ENCODE peak calls at places on chromosomes 4 and X, in eight cellular contexts. Q, B, V, K, E, X, L and A are unnamed samples.

GRCh38 chrX:84108589-84108988 is 79.4 kb downstream of the RPS6KA6 start:
- DNase-seq in K (peak), X (no peak), V (no peak), Q (no peak), E (no peak), B (no peak), L (no peak), A (no peak)

GRCh38 chrX:135345328-135345645 is 36.0 kb downstream of the ETDC start:
- DNase-seq in Q (no peak), E (peak), X (no peak), B (no peak), V (no peak), K (no peak), L (no peak), A (peak)

GRCh38 chr4:31194823-31195222 is 474.7 kb downstream of the PCDH7 start:
- DNase-seq in V (no peak), B (no peak), X (no peak), K (no peak), E (no peak), L (no peak), Q (no peak), A (peak)

GRCh38 chr4:181860668-181861067 is 382.5 kb upstream of the TENM3 start:
- DNase-seq in B (no peak), L (no peak), V (no peak), Q (no peak), X (no peak), E (no peak), K (no peak), A (no peak)

GRCh38 chrX:21479695-21480280 is 105.6 kb downstream of the CNKSR2 start:
- DNase-seq in E (peak), K (peak), X (no peak), Q (peak), B (no peak), V (no peak), L (no peak), A (peak)

GRCh38 chr4:159549092-159549491 is 446.2 kb downstream of the RAPGEF2 start:
- DNase-seq in K (no peak), L (no peak), X (no peak), Q (no peak), V (no peak), B (no peak), E (no peak), A (no peak)

GRCh38 chr4:113028074-113028473 is 21.4 kb upstream of the ANK2 start:
- DNase-seq in K (no peak), B (no peak), X (no peak), E (no peak), Q (no peak), L (no peak), V (no peak), A (no peak)

GRCh38 chrX:12975670-12975965 is 708 bp downstream of the TMSB4X start:
- DNase-seq in K (no peak), Q (no peak), B (no peak), E (no peak), L (no peak), X (no peak), V (no peak), A (no peak)

GRCh38 chr4:137881641-137882040 is 349.3 kb upstream of the PCDH18 start:
- DNase-seq in E (no peak), K (no peak), L (no peak), B (no peak), X (no peak), V (no peak), Q (no peak), A (no peak)

GRCh38 chr4:55386073-55386472 is 9.7 kb upstream of the TMEM165 start:
- DNase-seq in X (no peak), L (no peak), V (peak), E (peak), B (peak), Q (peak), K (peak), A (peak)

GRCh38 chr4:121900132-121900983 is 30.1 kb upstream of the BBS7 start:
- DNase-seq in L (peak), E (peak), V (peak), X (peak), B (peak), Q (peak), K (peak), A (peak)

GRCh38 chr4:24800273-24800880 is 5.0 kb downstream of the SOD3 start:
- DNase-seq in K (no peak), Q (peak), X (no peak), B (no peak), V (no peak), L (peak), E (peak), A (no peak)

GRCh38 chr4:183362916-183363542 is 40.8 kb upstream of the CLDN24 start:
- DNase-seq in L (no peak), E (no peak), B (peak), X (no peak), Q (peak), V (no peak), K (peak), A (peak)

GRCh38 chr4:14853186-14853946 is 148.9 kb upstream of the CPEB2 start:
- DNase-seq in X (no peak), V (no peak), K (no peak), Q (peak), L (no peak), E (no peak), B (no peak), A (no peak)

GRCh38 chr4:184345573-184345922 is 127.9 kb upstream of the ENPP6 start:
- DNase-seq in E (no peak), K (no peak), Q (no peak), V (peak), L (no peak), X (no peak), B (no peak), A (no peak)

GRCh38 chr4:88522702-88523324 is 763 bp downstream of the PYURF start:
- DNase-seq in V (peak), E (peak), Q (peak), K (peak), B (no peak), L (no peak), X (no peak), A (peak)

GRCh38 chrX:132023117-132023895 is at the start of gene STK26:
- DNase-seq in L (peak), K (peak), E (peak), Q (peak), X (no peak), V (peak), B (peak), A (peak)

GRCh38 chrX:41909068-41909467 is 14.3 kb downstream of the CASK start:
- DNase-seq in V (no peak), K (no peak), L (no peak), X (no peak), Q (no peak), B (no peak), E (no peak), A (no peak)

GRCh38 chr4:20176881-20177280 is 74.8 kb upstream of the SLIT2 start:
- DNase-seq in L (no peak), E (no peak), B (no peak), V (no peak), X (no peak), Q (no peak), K (no peak), A (no peak)

GRCh38 chr4:165537028-165537648 is 158.3 kb downstream of the CPE start:
- DNase-seq in E (peak), K (peak), Q (peak), L (no peak), X (no peak), V (peak), B (peak), A (peak)

GRCh38 chr4:145760961-145761929 is 81.3 kb downstream of the C4orf51 start:
- DNase-seq in X (no peak), B (no peak), K (no peak), V (no peak), L (no peak), Q (no peak), E (no peak), A (no peak)

GRCh38 chrX:106917830-106918500 is 2.2 kb upstream of the CLDN2 start:
- DNase-seq in K (no peak), E (no peak), V (no peak), L (no peak), Q (no peak), X (no peak), B (peak), A (peak)

GRCh38 chrX:112827292-112827903 is 13.2 kb downstream of the AMOT start:
- DNase-seq in L (no peak), K (no peak), X (no peak), E (no peak), Q (no peak), B (no peak), V (no peak), A (no peak)

GRCh38 chr4:40425799-40426574 is 90.9 kb downstream of the CHRNA9 start:
- DNase-seq in E (no peak), V (no peak), X (no peak), Q (no peak), K (no peak), B (no peak), L (no peak), A (no peak)

GRCh38 chrX:31819455-31819854 is 747.6 kb upstream of the FTHL17 start:
- DNase-seq in Q (no peak), B (no peak), V (no peak), E (no peak), L (no peak), X (no peak), K (no peak), A (no peak)

GRCh38 chrX:101260435-101260834 is 30.7 kb downstream of the TAF7L start:
- DNase-seq in K (peak), V (peak), Q (peak), B (no peak), E (no peak), X (no peak), L (no peak), A (peak)

GRCh38 chrX:4710618-4711433 is 997.4 kb upstream of the PRKX start:
- DNase-seq in E (no peak), K (peak), X (peak), V (no peak), L (no peak), B (no peak), Q (no peak), A (no peak)

GRCh38 chr4:7128234-7128633 is 60.4 kb upstream of the GRPEL1 start:
- DNase-seq in L (no peak), X (no peak), K (no peak), B (no peak), E (no peak), V (no peak), Q (no peak), A (no peak)

GRCh38 chr4:53461244-53461643 is 83.8 kb downstream of the FIP1L1 start:
- DNase-seq in E (no peak), K (no peak), Q (no peak), V (no peak), L (no peak), B (no peak), X (no peak), A (no peak)

GRCh38 chr4:78414116-78414515 is 137.5 kb upstream of the ANXA3 start:
- DNase-seq in X (no peak), L (no peak), K (no peak), E (no peak), Q (no peak), B (no peak), V (no peak), A (no peak)

GRCh38 chr4:40778090-40778489 is 28.3 kb downstream of the NSUN7 start:
- DNase-seq in Q (no peak), X (no peak), K (no peak), L (no peak), B (no peak), E (no peak), V (no peak), A (no peak)

GRCh38 chr4:78642934-78643333 is 91.4 kb downstream of the ANXA3 start:
- DNase-seq in E (no peak), K (no peak), X (no peak), Q (no peak), B (no peak), V (peak), L (no peak), A (no peak)

GRCh38 chrX:129433461-129433860 is 89.8 kb downstream of the SMARCA1 start:
- DNase-seq in Q (no peak), V (no peak), L (no peak), X (no peak), K (peak), B (no peak), E (no peak), A (no peak)

GRCh38 chr4:139922625-139923024 is 231.4 kb downstream of the MAML3 start:
- DNase-seq in Q (no peak), B (no peak), V (no peak), K (no peak), L (no peak), E (no peak), X (no peak), A (peak)

GRCh38 chr4:3868146-3868840 is 102.1 kb downstream of the ADRA2C start:
- DNase-seq in L (no peak), Q (peak), E (no peak), K (no peak), X (no peak), V (no peak), B (no peak), A (no peak)

GRCh38 chr4:52983563-52984303 is 121.6 kb downstream of the RASL11B start:
- DNase-seq in X (no peak), Q (peak), L (no peak), E (peak), B (peak), V (peak), K (peak), A (peak)

GRCh38 chr4:182493377-182493776 is 250.2 kb downstream of the TENM3 start:
- DNase-seq in E (no peak), K (no peak), Q (no peak), L (no peak), V (no peak), X (no peak), B (no peak), A (no peak)

GRCh38 chr4:112379306-112379705 is 82.1 kb downstream of the ALPK1 start:
- DNase-seq in B (no peak), X (no peak), K (no peak), E (no peak), Q (peak), L (peak), V (no peak), A (no peak)

GRCh38 chr4:41819621-41820020 is 71.1 kb upstream of the PHOX2B start:
- DNase-seq in V (no peak), X (no peak), Q (no peak), K (no peak), E (no peak), L (no peak), B (no peak), A (no peak)

GRCh38 chr4:117560329-117560728 is 474.0 kb upstream of the NDST3 start:
- DNase-seq in X (no peak), Q (peak), E (no peak), L (no peak), V (no peak), K (no peak), B (peak), A (peak)

DNA sequence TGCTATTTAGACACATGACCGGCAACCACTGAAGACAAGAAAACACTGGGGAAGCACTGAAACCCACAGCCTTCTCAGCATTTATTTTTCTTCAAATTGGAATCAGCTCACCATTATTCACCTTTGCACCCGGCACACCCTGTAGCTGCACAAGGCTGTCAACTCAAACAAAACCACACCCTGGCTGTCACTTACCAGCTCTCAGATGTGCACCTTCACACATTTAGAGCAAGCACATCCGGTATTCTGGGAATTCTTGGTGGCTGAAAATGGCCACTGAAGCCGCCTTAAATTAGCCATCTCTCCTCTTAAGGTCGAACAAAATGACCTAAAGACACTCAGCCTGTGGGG is 5.9 kb downstream of the ZFYVE28 start:
- DNase-seq in K (no peak), E (no peak), V (peak), B (no peak), Q (no peak), X (no peak), L (no peak), A (no peak)
- H3K4me2 ChIP-seq in K (peak), E (peak), V (peak), B (peak), Q (peak), X (peak), L (peak), A (peak)

DNA sequence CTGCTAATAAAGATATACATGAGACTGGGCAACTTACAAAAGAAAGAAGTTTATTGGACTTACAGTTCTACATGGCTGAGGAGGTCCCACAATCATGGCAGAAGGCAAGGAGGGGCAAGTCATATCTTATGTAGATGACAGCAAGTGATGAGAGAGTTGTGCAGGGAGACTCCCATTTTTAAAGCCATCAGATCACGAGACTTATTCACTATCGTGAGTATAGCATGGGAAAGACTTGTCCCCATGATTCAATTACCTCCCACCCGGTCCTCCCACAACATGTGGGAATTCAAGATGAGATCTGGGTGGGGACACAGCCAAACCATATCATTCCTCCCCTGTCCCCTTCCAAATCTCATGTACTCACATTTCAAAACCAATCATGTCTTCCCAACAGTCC is 50.9 kb upstream of the GRID2 start:
- DNase-seq in E (no peak), K (no peak), Q (no peak), B (no peak), X (no peak), V (no peak), L (no peak), A (no peak)
- TF ChIP-seq POLR2AphosphoS5 in E (no peak), K (no peak), Q (no peak), B (no peak), X (no peak), V (no peak), L (peak), A (no peak)

DNA sequence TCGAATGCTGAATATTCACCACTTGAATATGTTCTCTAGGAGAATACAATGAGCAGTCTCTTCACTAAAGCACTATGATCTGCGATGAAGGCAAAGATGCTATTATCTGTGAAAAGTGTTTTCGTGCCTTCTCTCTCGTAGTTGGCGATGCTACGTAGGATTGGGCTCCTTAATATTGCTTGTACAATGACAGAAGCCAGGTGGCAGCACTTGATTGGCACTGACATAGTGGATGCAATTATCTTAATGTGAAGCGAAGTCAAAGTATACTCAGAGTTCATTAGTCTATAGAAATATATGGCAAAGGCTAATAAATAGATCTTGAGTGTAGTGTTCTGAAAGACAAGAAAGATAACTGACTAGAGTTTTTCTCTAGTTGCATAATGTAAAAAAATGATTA is 1135.7 kb upstream of the AGA start:
- DNase-seq in X (no peak), E (peak), V (no peak), Q (peak), B (no peak), L (no peak), K (peak), A (no peak)
- H3K4me2 ChIP-seq in X (no peak), E (no peak), V (no peak), Q (no peak), B (no peak), L (no peak), K (no peak), A (no peak)

DNA sequence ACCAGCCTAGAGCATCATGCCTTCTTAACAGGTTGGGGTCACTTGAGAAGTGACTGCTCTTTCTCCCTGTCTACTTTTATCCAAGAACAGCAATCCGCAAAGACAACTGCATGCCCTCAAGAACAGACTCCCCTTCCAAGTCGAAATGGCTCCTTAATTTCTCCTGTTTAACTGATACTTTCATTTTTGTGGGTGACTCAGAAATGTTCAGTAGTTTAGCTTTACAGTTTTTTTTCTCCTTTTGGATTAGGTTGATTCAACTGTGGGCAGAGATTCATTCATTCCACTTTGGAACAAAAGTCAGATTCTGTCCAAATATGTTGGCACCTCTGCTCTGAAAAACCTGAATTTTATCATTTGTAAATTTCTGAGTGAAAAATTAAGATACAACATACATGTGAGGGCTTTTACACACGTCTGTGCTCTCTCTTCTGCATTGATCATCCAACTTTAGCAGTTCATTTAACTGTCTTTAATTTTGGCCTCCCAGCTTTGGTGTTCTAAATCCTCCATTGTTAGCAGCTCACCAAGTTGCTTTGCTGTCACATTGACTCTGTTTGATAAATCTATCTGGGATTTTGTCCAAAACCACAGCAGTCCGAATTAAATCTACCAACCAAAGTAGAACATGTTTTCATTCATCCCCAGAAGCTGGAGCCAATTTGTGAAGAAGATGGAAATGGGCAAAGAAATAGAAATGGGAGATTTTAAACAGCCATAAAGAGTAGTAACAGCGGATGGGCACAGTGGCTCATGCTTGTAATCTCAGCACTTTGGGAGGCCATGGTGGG is 50.0 kb downstream of the HOPX start:
- DNase-seq in E (no peak), Q (no peak), B (no peak), V (no peak), X (no peak), K (no peak), L (no peak), A (no peak)
- TF ChIP-seq POLR2AphosphoS5 in E (peak), Q (no peak), B (no peak), V (no peak), X (no peak), K (no peak), L (no peak), A (no peak)

GRCh38 chrX:39982927-39983326 is 114.8 kb downstream of the BCOR start:
- DNase-seq in V (no peak), Q (no peak), E (no peak), X (no peak), L (no peak), B (no peak), K (no peak), A (no peak)

GRCh38 chrX:39985116-39985515 is 112.6 kb downstream of the BCOR start:
- DNase-seq in B (no peak), K (no peak), V (no peak), L (no peak), Q (no peak), X (no peak), E (no peak), A (no peak)

GRCh38 chrX:39985551-39985950 is 112.2 kb downstream of the BCOR start:
- DNase-seq in L (no peak), X (no peak), B (no peak), V (no peak), K (peak), E (no peak), Q (no peak), A (peak)

GRCh38 chrX:39983715-39984114 is 114.0 kb downstream of the BCOR start:
- DNase-seq in B (no peak), V (no peak), K (no peak), L (no peak), E (no peak), X (no peak), Q (no peak), A (no peak)

GRCh38 chrX:39984191-39984956 is 113.4 kb downstream of the BCOR start:
- DNase-seq in Q (no peak), K (no peak), V (peak), E (no peak), X (peak), B (no peak), L (no peak), A (no peak)
- H3K4me2 ChIP-seq in Q (no peak), K (peak), V (no peak), E (no peak), X (no peak), B (peak), L (no peak), A (no peak)

GRCh38 chrX:74422576-74423288 is 1.4 kb downstream of the SLC16A2 start:
- DNase-seq in Q (peak), V (no peak), K (peak), X (no peak), B (no peak), E (peak), L (peak), A (peak)
- TF ChIP-seq POLR2AphosphoS5 in Q (no peak), V (no peak), K (no peak), X (no peak), B (no peak), E (no peak), L (no peak), A (no peak)

GRCh38 chrX:10630320-10630719 is 9.9 kb upstream of the MID1 start:
- DNase-seq in X (no peak), K (no peak), V (no peak), L (no peak), E (no peak), Q (no peak), B (no peak), A (no peak)
- H3K4me2 ChIP-seq in X (no peak), K (no peak), V (no peak), L (no peak), E (no peak), Q (no peak), B (peak), A (no peak)

GRCh38 chr4:186684889-186685309 is 38.8 kb downstream of the FAT1 start:
- DNase-seq in L (no peak), Q (peak), X (no peak), B (no peak), K (peak), E (no peak), V (no peak), A (no peak)
- TF ChIP-seq POLR2AphosphoS5 in L (no peak), Q (no peak), X (no peak), B (no peak), K (no peak), E (no peak), V (no peak), A (no peak)